ENCODE peak calls at places on chromosomes 3 and 15, in seven cellular contexts. One of them, this sample, is unnamed.

GRCh38 chr3:133396906-133397305 is 3.0 kb upstream of the BFSP2 start:
- DNase-seq in foreskin fibroblast: no peak
- DNase-seq in CD4-positive, alpha-beta memory T cell: no peak
- DNase-seq in HEK293T: no peak
- DNase-seq in NCI-H1436: no peak
- DNase-seq in activated T-cell treated with anti-CD3 and anti-CD28 coated beads, Interleukin-2, amount 50 U/mL, for 1 hour: no peak
- DNase-seq in stimulated activated CD4-positive, alpha-beta T cell treated with anti-CD3 and anti-CD28 coated beads, Interleukin-4, amount 100 ng/mL, for 48 hours: no peak
- DNase-seq in this sample: no peak

GRCh38 chr3:61634678-61635077 is 73.3 kb downstream of the PTPRG start:
- DNase-seq in foreskin fibroblast: no peak
- DNase-seq in CD4-positive, alpha-beta memory T cell: no peak
- DNase-seq in HEK293T: peak; percentile 33
- DNase-seq in NCI-H1436: no peak
- DNase-seq in activated T-cell treated with anti-CD3 and anti-CD28 coated beads, Interleukin-2, amount 50 U/mL, for 1 hour: no peak
- DNase-seq in stimulated activated CD4-positive, alpha-beta T cell treated with anti-CD3 and anti-CD28 coated beads, Interleukin-4, amount 100 ng/mL, for 48 hours: no peak
- DNase-seq in this sample: no peak

GRCh38 chr3:72536206-72536887 is 311.9 kb downstream of the SHQ1 start:
- DNase-seq in foreskin fibroblast: no peak
- DNase-seq in CD4-positive, alpha-beta memory T cell: no peak
- DNase-seq in HEK293T: no peak
- DNase-seq in NCI-H1436: no peak
- DNase-seq in activated T-cell treated with anti-CD3 and anti-CD28 coated beads, Interleukin-2, amount 50 U/mL, for 1 hour: no peak
- DNase-seq in stimulated activated CD4-positive, alpha-beta T cell treated with anti-CD3 and anti-CD28 coated beads, Interleukin-4, amount 100 ng/mL, for 48 hours: no peak
- DNase-seq in this sample: no peak

GRCh38 chr15:67820992-67821783 is 4.1 kb upstream of the SKOR1 start:
- DNase-seq in foreskin fibroblast: no peak
- DNase-seq in CD4-positive, alpha-beta memory T cell: no peak
- DNase-seq in HEK293T: no peak
- DNase-seq in NCI-H1436: no peak
- DNase-seq in activated T-cell treated with anti-CD3 and anti-CD28 coated beads, Interleukin-2, amount 50 U/mL, for 1 hour: peak; percentile 47
- DNase-seq in stimulated activated CD4-positive, alpha-beta T cell treated with anti-CD3 and anti-CD28 coated beads, Interleukin-4, amount 100 ng/mL, for 48 hours: no peak
- DNase-seq in this sample: no peak

GRCh38 chr15:85024509-85025336 is 43.1 kb downstream of the PDE8A start:
- DNase-seq in foreskin fibroblast: peak; percentile 44
- DNase-seq in CD4-positive, alpha-beta memory T cell: no peak
- DNase-seq in HEK293T: no peak
- DNase-seq in NCI-H1436: no peak
- DNase-seq in activated T-cell treated with anti-CD3 and anti-CD28 coated beads, Interleukin-2, amount 50 U/mL, for 1 hour: no peak
- DNase-seq in stimulated activated CD4-positive, alpha-beta T cell treated with anti-CD3 and anti-CD28 coated beads, Interleukin-4, amount 100 ng/mL, for 48 hours: no peak
- DNase-seq in this sample: peak; percentile 75

GRCh38 chr15:51907136-51907862 is 64.3 kb downstream of the LEO1 start:
- DNase-seq in foreskin fibroblast: no peak
- DNase-seq in CD4-positive, alpha-beta memory T cell: no peak
- DNase-seq in HEK293T: no peak
- DNase-seq in NCI-H1436: no peak
- DNase-seq in activated T-cell treated with anti-CD3 and anti-CD28 coated beads, Interleukin-2, amount 50 U/mL, for 1 hour: no peak
- DNase-seq in stimulated activated CD4-positive, alpha-beta T cell treated with anti-CD3 and anti-CD28 coated beads, Interleukin-4, amount 100 ng/mL, for 48 hours: no peak
- DNase-seq in this sample: no peak

GRCh38 chr3:103810167-103810566 is 1375.4 kb downstream of the ZPLD1 start:
- DNase-seq in foreskin fibroblast: no peak
- DNase-seq in CD4-positive, alpha-beta memory T cell: no peak
- DNase-seq in HEK293T: no peak
- DNase-seq in NCI-H1436: no peak
- DNase-seq in activated T-cell treated with anti-CD3 and anti-CD28 coated beads, Interleukin-2, amount 50 U/mL, for 1 hour: no peak
- DNase-seq in stimulated activated CD4-positive, alpha-beta T cell treated with anti-CD3 and anti-CD28 coated beads, Interleukin-4, amount 100 ng/mL, for 48 hours: no peak
- DNase-seq in this sample: no peak

GRCh38 chr15:100687532-100688215 is 85.3 kb downstream of the ASB7 start:
- DNase-seq in foreskin fibroblast: peak; percentile 64
- DNase-seq in CD4-positive, alpha-beta memory T cell: no peak
- DNase-seq in HEK293T: no peak
- DNase-seq in NCI-H1436: no peak
- DNase-seq in activated T-cell treated with anti-CD3 and anti-CD28 coated beads, Interleukin-2, amount 50 U/mL, for 1 hour: no peak
- DNase-seq in stimulated activated CD4-positive, alpha-beta T cell treated with anti-CD3 and anti-CD28 coated beads, Interleukin-4, amount 100 ng/mL, for 48 hours: no peak
- DNase-seq in this sample: no peak

GRCh38 chr15:39211108-39211979 is 369.5 kb upstream of the THBS1 start:
- DNase-seq in foreskin fibroblast: no peak
- DNase-seq in CD4-positive, alpha-beta memory T cell: no peak
- DNase-seq in HEK293T: no peak
- DNase-seq in NCI-H1436: no peak
- DNase-seq in activated T-cell treated with anti-CD3 and anti-CD28 coated beads, Interleukin-2, amount 50 U/mL, for 1 hour: no peak
- DNase-seq in stimulated activated CD4-positive, alpha-beta T cell treated with anti-CD3 and anti-CD28 coated beads, Interleukin-4, amount 100 ng/mL, for 48 hours: no peak
- DNase-seq in this sample: no peak

GRCh38 chr15:94576889-94577533 is 345.6 kb downstream of the MCTP2 start:
- DNase-seq in foreskin fibroblast: no peak
- DNase-seq in CD4-positive, alpha-beta memory T cell: peak; percentile 23
- DNase-seq in HEK293T: peak; percentile 54
- DNase-seq in NCI-H1436: peak; percentile 1
- DNase-seq in activated T-cell treated with anti-CD3 and anti-CD28 coated beads, Interleukin-2, amount 50 U/mL, for 1 hour: no peak
- DNase-seq in stimulated activated CD4-positive, alpha-beta T cell treated with anti-CD3 and anti-CD28 coated beads, Interleukin-4, amount 100 ng/mL, for 48 hours: peak; percentile 22
- DNase-seq in this sample: peak; percentile 46

GRCh38 chr15:41790756-41791546 is 16.7 kb downstream of the MAPKBP1 start:
- DNase-seq in foreskin fibroblast: no peak
- DNase-seq in CD4-positive, alpha-beta memory T cell: no peak
- DNase-seq in HEK293T: no peak
- DNase-seq in NCI-H1436: no peak
- DNase-seq in activated T-cell treated with anti-CD3 and anti-CD28 coated beads, Interleukin-2, amount 50 U/mL, for 1 hour: no peak
- DNase-seq in stimulated activated CD4-positive, alpha-beta T cell treated with anti-CD3 and anti-CD28 coated beads, Interleukin-4, amount 100 ng/mL, for 48 hours: no peak
- DNase-seq in this sample: no peak

GRCh38 chr3:74314696-74315095 is 299.8 kb downstream of the CNTN3 start:
- DNase-seq in foreskin fibroblast: peak; percentile 73
- DNase-seq in CD4-positive, alpha-beta memory T cell: no peak
- DNase-seq in HEK293T: no peak
- DNase-seq in NCI-H1436: no peak
- DNase-seq in activated T-cell treated with anti-CD3 and anti-CD28 coated beads, Interleukin-2, amount 50 U/mL, for 1 hour: no peak
- DNase-seq in stimulated activated CD4-positive, alpha-beta T cell treated with anti-CD3 and anti-CD28 coated beads, Interleukin-4, amount 100 ng/mL, for 48 hours: no peak
- DNase-seq in this sample: no peak

GRCh38 chr3:160403028-160403545 is 3.6 kb downstream of the SMC4 start:
- DNase-seq in foreskin fibroblast: no peak
- DNase-seq in CD4-positive, alpha-beta memory T cell: no peak
- DNase-seq in HEK293T: no peak
- DNase-seq in NCI-H1436: no peak
- DNase-seq in activated T-cell treated with anti-CD3 and anti-CD28 coated beads, Interleukin-2, amount 50 U/mL, for 1 hour: no peak
- DNase-seq in stimulated activated CD4-positive, alpha-beta T cell treated with anti-CD3 and anti-CD28 coated beads, Interleukin-4, amount 100 ng/mL, for 48 hours: no peak
- DNase-seq in this sample: no peak

GRCh38 chr3:64681015-64681414 is 6.8 kb downstream of the ADAMTS9 start:
- DNase-seq in foreskin fibroblast: no peak
- DNase-seq in CD4-positive, alpha-beta memory T cell: no peak
- DNase-seq in HEK293T: no peak
- DNase-seq in NCI-H1436: no peak
- DNase-seq in activated T-cell treated with anti-CD3 and anti-CD28 coated beads, Interleukin-2, amount 50 U/mL, for 1 hour: no peak
- DNase-seq in stimulated activated CD4-positive, alpha-beta T cell treated with anti-CD3 and anti-CD28 coated beads, Interleukin-4, amount 100 ng/mL, for 48 hours: no peak
- DNase-seq in this sample: no peak

GRCh38 chr15:77769700-77770099 is 137.0 kb upstream of the LINGO1 start:
- DNase-seq in foreskin fibroblast: no peak
- DNase-seq in CD4-positive, alpha-beta memory T cell: no peak
- DNase-seq in HEK293T: no peak
- DNase-seq in NCI-H1436: no peak
- DNase-seq in activated T-cell treated with anti-CD3 and anti-CD28 coated beads, Interleukin-2, amount 50 U/mL, for 1 hour: no peak
- DNase-seq in stimulated activated CD4-positive, alpha-beta T cell treated with anti-CD3 and anti-CD28 coated beads, Interleukin-4, amount 100 ng/mL, for 48 hours: no peak
- DNase-seq in this sample: no peak

GRCh38 chr3:74089854-74090253 is 465.1 kb upstream of the PDZRN3 start:
- DNase-seq in foreskin fibroblast: peak; percentile 18
- DNase-seq in CD4-positive, alpha-beta memory T cell: no peak
- DNase-seq in HEK293T: no peak
- DNase-seq in NCI-H1436: no peak
- DNase-seq in activated T-cell treated with anti-CD3 and anti-CD28 coated beads, Interleukin-2, amount 50 U/mL, for 1 hour: no peak
- DNase-seq in stimulated activated CD4-positive, alpha-beta T cell treated with anti-CD3 and anti-CD28 coated beads, Interleukin-4, amount 100 ng/mL, for 48 hours: no peak
- DNase-seq in this sample: no peak

GRCh38 chr15:83372434-83372873 is 74.7 kb upstream of the SH3GL3 start:
- DNase-seq in foreskin fibroblast: no peak
- DNase-seq in CD4-positive, alpha-beta memory T cell: no peak
- DNase-seq in HEK293T: no peak
- DNase-seq in NCI-H1436: no peak
- DNase-seq in activated T-cell treated with anti-CD3 and anti-CD28 coated beads, Interleukin-2, amount 50 U/mL, for 1 hour: no peak
- DNase-seq in stimulated activated CD4-positive, alpha-beta T cell treated with anti-CD3 and anti-CD28 coated beads, Interleukin-4, amount 100 ng/mL, for 48 hours: no peak
- DNase-seq in this sample: peak; percentile 49

This sample was measured in pons.